ENCODE peak calls at places on chromosome 1, in four cellular contexts. V is stomach, A is MM.1S, C is tibial artery. S is an unnamed sample.

GRCh38 chr1:183365093-183365492 is 53.1 kb downstream of the NMNAT2 start:
- DNase-seq in V (no peak), A (no peak), C (no peak), S (no peak)

GRCh38 chr1:235919127-235919796 is 52.6 kb upstream of the LYST start:
- DNase-seq in V (no peak), A (peak; percentile 27), C (no peak), S (no peak)

GRCh38 chr1:14263671-14264070 is 334.8 kb upstream of the KAZN start:
- DNase-seq in V (no peak), A (no peak), C (no peak), S (no peak)

GRCh38 chr1:240658312-240658975 is 46.5 kb upstream of the GREM2 start:
- DNase-seq in V (no peak), A (no peak), C (no peak), S (no peak)

GRCh38 chr1:209590405-209590804 is 6.9 kb downstream of the CAMK1G start:
- DNase-seq in V (no peak), A (no peak), C (no peak), S (no peak)

GRCh38 chr1:178174539-178174938 is 80.6 kb downstream of the RASAL2 start:
- DNase-seq in V (no peak), A (no peak), C (no peak), S (no peak)

GRCh38 chr1:229298420-229298819 is 27.5 kb downstream of the RAB4A start:
- DNase-seq in V (no peak), A (no peak), C (no peak), S (no peak)

GRCh38 chr1:3012511-3013291 is 8.6 kb upstream of the ACTRT2 start:
- DNase-seq in V (peak; percentile 77), A (no peak), C (peak; percentile 79), S (no peak)

GRCh38 chr1:180137767-180138166 is 16.9 kb upstream of the QSOX1 start:
- DNase-seq in V (no peak), A (no peak), C (no peak), S (no peak)

GRCh38 chr1:182968151-182968741 is 15.3 kb upstream of the SHCBP1L start:
- DNase-seq in V (no peak), A (no peak), C (no peak), S (peak; percentile 10)

GRCh38 chr1:246111570-246111969 is 395.5 kb downstream of the SMYD3 start:
- DNase-seq in V (no peak), A (no peak), C (no peak), S (no peak)

GRCh38 chr1:235911876-235912275 is 45.2 kb upstream of the LYST start:
- DNase-seq in V (no peak), A (no peak), C (no peak), S (no peak)

GRCh38 chr1:54318415-54318814 is 87.8 kb downstream of the SSBP3 start:
- DNase-seq in V (no peak), A (no peak), C (no peak), S (no peak)

GRCh38 chr1:197013234-197013633 is 35.9 kb downstream of the CFHR5 start:
- DNase-seq in V (no peak), A (no peak), C (no peak), S (no peak)

GRCh38 chr1:243727503-243728191 is 122.4 kb downstream of the AKT3 start:
- DNase-seq in V (no peak), A (peak; percentile 82), C (no peak), S (no peak)

GRCh38 chr1:19163261-19163660 is 46.8 kb downstream of the UBR4 start:
- DNase-seq in V (no peak), A (no peak), C (no peak), S (peak; percentile 71)

GRCh38 chr1:42210421-42211133 is 46.0 kb upstream of the GUCA2A start:
- DNase-seq in V (no peak), A (no peak), C (no peak), S (peak; percentile 41)

GRCh38 chr1:213003281-213003680 is 12.4 kb downstream of the ANGEL2 start:
- DNase-seq in V (no peak), A (no peak), C (no peak), S (no peak)

GRCh38 chr1:87250336-87250735 is 78.3 kb upstream of the LMO4 start:
- DNase-seq in V (no peak), A (no peak), C (no peak), S (no peak)

GRCh38 chr1:145917595-145917994 is 922 bp downstream of the PEX11B start:
- DNase-seq in V (no peak), A (no peak), C (no peak), S (no peak)

GRCh38 chr1:23282967-23283366 is 61.1 kb downstream of the HNRNPR start:
- DNase-seq in V (no peak), A (no peak), C (no peak), S (peak; percentile 69)

GRCh38 chr1:212713465-212714136 is 14.0 kb upstream of the BATF3 start:
- DNase-seq in V (no peak), A (no peak), C (no peak), S (no peak)

GRCh38 chr1:16251381-16251780 is 14.4 kb upstream of the CPLANE2 start:
- DNase-seq in V (no peak), A (no peak), C (peak; percentile 61), S (no peak)

GRCh38 chr1:10510520-10511493 is 36.1 kb downstream of the PEX14 start:
- DNase-seq in V (no peak), A (no peak), C (no peak), S (peak; percentile 80)

GRCh38 chr1:1371354-1371740 is 3.7 kb downstream of the AURKAIP1 start:
- DNase-seq in V (no peak), A (no peak), C (no peak), S (no peak)

GRCh38 chr1:33244143-33244808 is 12.0 kb upstream of the ZNF362 start:
- DNase-seq in V (no peak), A (no peak), C (no peak), S (no peak)

DNA sequence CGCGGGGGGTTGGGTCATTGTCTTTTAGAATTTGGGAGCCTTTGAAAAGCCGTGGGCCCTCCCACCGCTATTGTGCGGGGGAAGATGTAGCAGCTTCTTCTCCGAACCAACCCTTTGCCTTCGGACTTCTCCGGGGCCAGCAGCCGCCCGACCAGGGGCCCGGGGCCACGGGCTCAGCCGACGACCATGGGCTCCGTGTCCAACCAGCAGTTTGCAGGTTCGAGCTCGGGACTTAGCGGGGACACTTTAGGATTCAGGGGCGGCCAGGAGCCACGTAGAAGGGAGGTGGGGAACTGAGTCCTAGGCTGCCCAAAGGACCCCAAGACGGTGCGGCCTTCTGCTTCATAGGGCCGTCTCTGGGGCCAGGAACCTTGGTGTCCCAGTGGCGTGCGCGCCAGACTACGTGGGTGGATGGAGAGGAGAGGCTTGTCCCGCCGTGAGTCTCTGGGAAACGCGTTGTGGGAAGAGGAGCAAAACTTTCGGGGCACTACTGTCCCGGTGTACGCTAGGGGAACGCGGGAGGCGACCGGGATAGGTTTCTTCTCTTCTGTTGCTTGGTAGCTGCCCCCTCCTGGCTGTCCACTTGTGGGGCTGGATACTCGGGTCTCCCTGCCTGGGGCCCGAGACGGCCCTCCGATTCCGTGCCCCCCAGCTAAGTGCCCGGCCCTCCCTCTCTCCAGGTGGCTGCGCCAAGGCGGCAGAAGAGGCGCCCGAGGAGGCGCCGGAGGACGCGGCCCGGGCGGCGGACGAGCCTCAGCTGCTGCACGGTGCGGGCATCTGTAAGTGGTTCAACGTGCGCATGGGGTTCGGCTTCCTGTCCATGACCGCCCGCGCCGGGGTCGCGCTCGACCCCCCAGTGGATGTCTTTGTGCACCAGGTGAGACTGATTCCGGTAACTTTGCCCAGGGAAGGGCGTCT is at the start of gene LIN28A:
- DNase-seq in V (no peak), A (no peak), C (peak; percentile 50), S (no peak)
- H3K4me3 ChIP-seq in V (no peak within 1 kb of the TSS), A (no peak within 1 kb of the TSS), C (no peak within 1 kb of the TSS), S (no peak within 1 kb of the TSS)

GRCh38 chr1:94425821-94426484 is 7.8 kb downstream of the ABCD3 start:
- DNase-seq in V (peak; percentile 35), A (no peak), C (no peak), S (no peak)
- TF ChIP-seq CTCF in V (no peak), A (no peak), C (no peak), S (no peak)

GRCh38 chr1:241849345-241849695 is 1.3 kb downstream of the EXO1 start:
- DNase-seq in V (no peak), A (peak; percentile 58), C (no peak), S (no peak)
- H3K4me3 ChIP-seq in V (no peak overlapping the region), A (peak overlapping the region; percentile 98), C (no peak overlapping the region), S (no peak overlapping the region)

DNA sequence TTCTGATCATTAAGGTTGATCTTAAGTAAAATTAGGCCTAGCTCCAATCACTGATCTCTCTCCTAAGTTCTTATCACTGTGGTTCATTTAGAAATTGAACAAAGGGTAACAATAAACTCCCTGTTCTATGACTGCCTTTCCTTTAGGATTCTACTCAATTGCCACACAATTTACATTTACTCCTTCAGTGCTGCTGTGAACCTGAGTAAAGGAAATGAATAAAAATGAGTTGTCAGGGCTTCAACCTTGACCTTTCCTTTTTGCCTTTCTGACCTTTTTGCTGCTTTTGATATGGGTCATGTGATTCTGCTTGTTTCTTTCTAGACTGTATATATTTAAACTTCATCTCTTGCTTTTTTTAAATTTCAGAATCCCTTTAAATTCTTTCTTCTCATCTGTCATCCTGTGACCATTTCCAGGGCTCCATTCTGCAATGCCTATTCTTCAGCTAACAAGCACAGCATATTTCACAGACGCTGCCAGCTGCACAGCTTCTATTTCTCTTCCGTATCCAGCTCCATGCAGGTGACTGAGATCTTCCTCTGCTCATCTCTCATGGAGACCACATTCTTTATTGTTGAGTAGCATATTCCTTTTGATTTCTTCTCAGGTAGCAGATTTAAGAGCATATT is 3.2 kb downstream of the LRRC8B start:
- DNase-seq in V (no peak), A (no peak), C (no peak), S (no peak)
- TF ChIP-seq CTCF in V (no peak), A (no peak), C (no peak), S (no peak)

DNA sequence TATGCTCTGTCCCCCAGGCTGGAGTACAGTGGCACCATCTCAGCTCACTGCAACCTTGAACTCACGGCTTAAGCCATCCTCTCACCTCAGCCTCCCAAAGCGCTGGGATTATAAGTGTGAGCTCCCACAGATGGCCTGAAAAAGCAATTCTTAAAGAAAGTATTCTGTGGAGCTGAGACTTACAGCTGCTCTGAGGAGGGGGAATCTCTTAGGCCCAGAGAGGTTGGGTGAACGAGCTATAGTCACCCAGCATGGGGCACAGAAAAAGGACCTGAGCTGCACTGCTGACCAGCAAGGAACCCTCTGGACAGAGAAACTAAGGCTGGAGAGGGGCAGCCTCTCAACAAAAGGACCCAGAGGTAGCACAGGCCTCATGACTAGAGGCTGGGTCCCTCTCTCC is 1.3 kb downstream of the PAQR7 start:
- DNase-seq in V (no peak), A (no peak), C (no peak), S (no peak)
- H3K4me3 ChIP-seq in V (no peak overlapping the region), A (no peak overlapping the region), C (no peak overlapping the region), S (peak overlapping the region; percentile 62)

GRCh38 chr1:223487514-223488259 is 94.5 kb downstream of the CCDC185 start:
- DNase-seq in V (no peak), A (no peak), C (no peak), S (no peak)

GRCh38 chr1:223489439-223489838 is 96.2 kb downstream of the CCDC185 start:
- DNase-seq in V (no peak), A (no peak), C (peak; percentile 31), S (no peak)

GRCh38 chr1:223483511-223483910 is 90.3 kb downstream of the CCDC185 start:
- DNase-seq in V (no peak), A (no peak), C (no peak), S (no peak)

GRCh38 chr1:223482766-223483165 is 89.6 kb downstream of the CCDC185 start:
- DNase-seq in V (no peak), A (peak; percentile 94), C (no peak), S (no peak)

DNA sequence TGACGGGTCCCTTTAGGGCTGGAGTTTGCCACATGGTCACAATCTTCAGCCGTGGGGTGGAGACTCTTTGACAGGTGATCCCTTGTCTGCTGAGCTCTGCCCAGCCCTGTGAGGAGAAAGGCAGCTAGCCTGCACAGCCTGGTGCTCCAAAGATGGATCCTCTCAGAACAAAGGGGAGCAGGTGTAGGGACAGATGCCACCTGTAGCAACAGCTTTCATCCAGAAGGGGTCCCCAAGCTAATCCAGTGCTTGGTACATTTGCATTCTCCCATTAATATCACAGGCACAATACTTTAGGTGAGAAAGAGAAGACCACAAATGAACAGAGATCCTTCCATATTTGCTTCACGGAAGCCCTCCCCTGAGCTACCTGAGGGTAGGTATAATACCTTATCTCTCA is 93.2 kb downstream of the CCDC185 start:
- DNase-seq in V (no peak), A (no peak), C (peak; percentile 23), S (no peak)
- TF ChIP-seq CTCF in V (no peak), A (no peak), C (no peak), S (no peak)

S was measured in fibroblast of pulmonary artery.